ENCODE peak calls at places on chromosomes 7 and 10, in six cellular contexts. N, Y, H, U, M and C are unnamed samples.

GRCh38 chr7:19944363-19945120 is 171.1 kb upstream of the TMEM196 start:
- DNase-seq in N (no peak), Y (no peak), H (no peak), U (no peak), M (no peak), C (no peak)

GRCh38 chr7:5636914-5637313 is 144.5 kb downstream of the RNF216 start:
- DNase-seq in N (peak), Y (peak), H (peak), U (peak), M (peak), C (peak)

GRCh38 chr10:122172311-122173008 is 98.6 kb upstream of the BTBD16 start:
- DNase-seq in N (no peak), Y (no peak), H (no peak), U (no peak), M (no peak), C (peak)

GRCh38 chr7:67788689-67789088 is 792.1 kb downstream of the TYW1 start:
- DNase-seq in N (no peak), Y (no peak), H (no peak), U (no peak), M (no peak), C (peak)

GRCh38 chr7:29158748-29159147 is 12.4 kb upstream of the CPVL start:
- DNase-seq in N (no peak), Y (no peak), H (no peak), U (no peak), M (no peak), C (no peak)

GRCh38 chr7:30968747-30969603 is 5.2 kb downstream of the GHRHR start:
- DNase-seq in N (no peak), Y (no peak), H (no peak), U (no peak), M (no peak), C (no peak)

GRCh38 chr10:119497243-119497642 is 45.3 kb downstream of the RGS10 start:
- DNase-seq in N (no peak), Y (no peak), H (no peak), U (no peak), M (no peak), C (no peak)

GRCh38 chr10:30051220-30051619 is 8.2 kb downstream of the JCAD start:
- DNase-seq in N (no peak), Y (no peak), H (no peak), U (no peak), M (no peak), C (no peak)

GRCh38 chr10:3119796-3120459 is 52.6 kb downstream of the PFKP start:
- DNase-seq in N (no peak), Y (no peak), H (peak), U (no peak), M (no peak), C (peak)

DNA sequence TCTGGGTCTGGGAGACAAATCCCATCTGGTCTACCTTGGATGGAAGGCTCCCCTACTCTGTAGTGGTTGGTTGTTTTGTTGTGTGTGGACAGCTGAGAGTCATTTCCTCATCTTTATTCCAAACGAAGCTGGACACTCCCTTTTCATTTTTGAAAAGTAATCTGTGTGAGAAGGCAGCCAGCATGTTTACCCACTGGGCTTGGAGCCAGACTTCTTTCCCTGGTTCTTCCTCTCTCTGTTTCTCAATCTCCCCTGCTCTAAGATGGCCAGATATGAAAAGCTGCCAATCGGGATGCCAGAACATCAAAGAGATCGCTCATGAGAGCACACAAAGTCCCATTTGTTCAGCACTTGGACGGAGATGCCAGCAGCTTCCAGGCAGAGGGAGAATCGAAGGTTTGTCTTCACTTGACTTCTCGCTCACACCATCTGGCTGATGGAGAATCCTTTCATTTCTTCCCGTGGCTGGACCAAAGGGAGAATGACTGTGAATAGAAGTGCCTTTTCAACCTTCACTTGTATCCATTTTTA is 108.2 kb upstream of the AGR3 start:
- DNase-seq in N (peak), Y (peak), H (peak), U (peak), M (peak), C (no peak)
- H3K4me3 ChIP-seq in N (peak), Y (peak), H (peak), U (peak), M (peak), C (no peak)

DNA sequence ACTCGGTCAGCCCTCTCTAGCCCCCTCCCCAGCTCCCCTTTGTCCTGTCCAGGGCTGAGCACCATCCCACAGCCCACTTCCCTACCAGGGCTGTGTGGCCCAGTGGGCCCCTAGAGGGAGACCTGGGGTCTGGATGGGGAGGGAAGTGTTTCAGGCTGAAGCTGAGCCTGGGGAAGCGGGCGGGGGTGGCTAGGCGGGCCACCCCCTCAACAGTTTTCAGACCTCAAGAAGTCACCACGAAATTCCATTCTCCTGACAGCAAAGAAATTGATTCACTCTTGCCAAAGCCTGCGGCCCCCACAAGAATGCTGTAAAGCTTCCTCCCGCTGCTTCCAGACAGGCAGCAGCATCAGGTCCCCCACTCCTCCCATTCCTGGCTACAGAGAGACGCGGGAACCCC is 2.6 kb upstream of the LFNG start:
- DNase-seq in N (peak), Y (peak), H (peak), U (no peak), M (no peak), C (peak)
- H3K4me3 ChIP-seq in N (no peak), Y (no peak), H (no peak), U (no peak), M (no peak), C (no peak)

GRCh38 chr10:682931-683447 is 6.5 kb downstream of the DIP2C start:
- DNase-seq in N (no peak), Y (no peak), H (no peak), U (no peak), M (no peak), C (peak)
- H3K4me3 ChIP-seq in N (peak), Y (peak), H (no peak), U (peak), M (no peak), C (peak)

GRCh38 chr7:137337902-137338301 is 5.6 kb downstream of the PTN start:
- DNase-seq in N (no peak), Y (no peak), H (no peak), U (no peak), M (no peak), C (peak)

GRCh38 chr7:137343483-137343841 is at the start of gene PTN:
- DNase-seq in N (peak), Y (peak), H (peak), U (no peak), M (peak), C (peak)

GRCh38 chr7:137345799-137346449 is 2.4 kb upstream of the PTN start:
- DNase-seq in N (no peak), Y (no peak), H (peak), U (no peak), M (no peak), C (no peak)

GRCh38 chr7:137342340-137342739 is 1.2 kb downstream of the PTN start:
- DNase-seq in N (no peak), Y (peak), H (peak), U (no peak), M (no peak), C (no peak)

GRCh38 chr7:137342751-137343482 is 616 bp downstream of the PTN start:
- DNase-seq in N (no peak), Y (no peak), H (peak), U (no peak), M (no peak), C (peak)
- H3K4me3 ChIP-seq in N (peak), Y (peak), H (peak), U (peak), M (peak), C (peak)

DNA sequence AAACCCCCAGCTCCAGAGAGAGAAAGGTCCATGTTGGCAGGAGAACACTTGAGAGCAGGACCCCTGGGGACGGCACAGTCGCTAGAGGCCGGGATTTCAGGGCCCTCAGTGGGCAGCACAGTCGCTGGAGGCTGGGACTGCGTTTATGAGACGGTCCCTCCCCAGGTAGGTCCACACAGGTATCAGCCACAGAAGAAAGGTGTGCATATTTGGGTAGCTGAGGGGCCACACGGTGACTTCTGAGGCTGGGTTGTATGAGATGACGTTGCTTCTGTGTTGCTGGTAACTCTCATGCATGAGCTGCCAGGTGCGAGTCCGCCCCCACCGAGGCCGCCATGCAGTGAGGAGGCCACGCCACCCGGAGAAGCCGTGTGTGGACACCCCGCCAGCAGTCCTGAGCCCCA is 56.9 kb upstream of the PPP2R2D start:
- DNase-seq in N (no peak), Y (no peak), H (no peak), U (no peak), M (no peak), C (no peak)
- H3K4me3 ChIP-seq in N (no peak), Y (no peak), H (no peak), U (no peak), M (no peak), C (no peak)

DNA sequence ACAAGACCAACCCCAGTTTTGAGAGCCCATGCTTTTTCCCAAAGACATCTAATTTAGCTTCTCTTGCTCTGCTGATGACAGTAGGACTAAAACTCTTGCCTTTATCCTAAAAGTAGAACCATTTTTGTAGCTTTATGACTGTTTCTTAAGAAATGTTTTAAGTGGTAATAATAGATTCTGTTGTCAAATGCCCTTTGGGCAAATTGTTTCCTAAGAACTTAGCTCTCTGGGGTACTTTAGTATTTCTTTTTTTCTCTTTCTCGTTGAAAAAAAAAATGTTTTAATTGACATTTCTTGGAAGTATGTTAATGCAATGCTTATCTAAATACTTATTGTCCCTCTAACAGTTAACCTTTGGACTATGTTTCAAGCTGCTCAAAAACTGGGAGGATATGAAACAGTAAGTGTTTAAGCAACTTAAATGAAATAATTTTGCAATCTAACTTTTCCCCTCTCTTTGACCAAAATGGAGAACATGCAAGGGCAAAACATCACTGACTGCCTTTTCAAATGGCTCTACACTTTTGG is 157.5 kb downstream of the ARID5B start:
- DNase-seq in N (no peak), Y (no peak), H (no peak), U (no peak), M (no peak), C (no peak)
- H3K4me3 ChIP-seq in N (no peak), Y (no peak), H (no peak), U (peak), M (no peak), C (no peak)

DNA sequence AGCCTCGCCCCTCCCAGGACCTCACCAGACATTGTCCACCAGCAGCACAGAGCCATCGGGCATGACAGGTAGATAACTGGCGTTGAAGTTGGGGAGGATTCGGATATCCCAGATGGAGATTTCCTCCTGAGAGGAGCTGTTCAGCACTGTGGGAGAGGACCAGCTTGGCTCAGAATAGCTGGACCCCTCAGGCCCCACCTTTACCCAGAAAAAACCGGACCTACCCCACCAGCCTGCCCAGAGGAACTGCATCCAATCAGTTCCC is 1.5 kb downstream of the TRAPPC14 start:
- DNase-seq in N (no peak), Y (no peak), H (no peak), U (no peak), M (no peak), C (no peak)
- H3K4me3 ChIP-seq in N (peak), Y (peak), H (peak), U (peak), M (no peak), C (no peak)